ENCODE peak calls at places on chromosome 17, in eight cellular contexts. Q is hepatocyte, N is NCI-H1105 treated with DMSO at 0.1 percent for 48 hours, W is bronchial epithelial cell, H is NCI-H2171, O is HTR-8/SVneo, J is Kasumi-1, Y is fibroblast of the aortic adventitia. L is an unnamed sample.

GRCh38 chr17:56933151-56933745 is 19.4 kb upstream of the TRIM25 start:
- DNase-seq in Q (no peak), N (no peak), W (no peak), H (no peak), O (no peak), J (no peak), Y (no peak), L (no peak)

GRCh38 chr17:35849469-35850348 is 19.0 kb downstream of the HEATR9 start:
- DNase-seq in Q (peak; percentile 82), N (peak; percentile 55), W (peak; percentile 59), H (peak; percentile 17), O (peak; percentile 62), J (peak; percentile 80), Y (peak; percentile 83), L (peak; percentile 10)

GRCh38 chr17:48639136-48639535 is 13.0 kb upstream of the HOXB9 start:
- DNase-seq in Q (no peak), N (no peak), W (no peak), H (no peak), O (no peak), J (no peak), Y (no peak), L (no peak)

GRCh38 chr17:77924757-77925336 is 33.7 kb upstream of the TNRC6C start:
- DNase-seq in Q (no peak), N (no peak), W (no peak), H (no peak), O (no peak), J (no peak), Y (peak; percentile 94), L (no peak)

GRCh38 chr17:29445844-29446243 is 55.7 kb downstream of the TAOK1 start:
- DNase-seq in Q (no peak), N (no peak), W (no peak), H (no peak), O (no peak), J (no peak), Y (no peak), L (no peak)

GRCh38 chr17:14482715-14483114 is 181.8 kb downstream of the HS3ST3B1 start:
- DNase-seq in Q (no peak), N (no peak), W (no peak), H (no peak), O (no peak), J (no peak), Y (no peak), L (no peak)

GRCh38 chr17:83054518-83055125 is 24.8 kb upstream of the METRNL start:
- DNase-seq in Q (no peak), N (no peak), W (no peak), H (no peak), O (no peak), J (no peak), Y (no peak), L (no peak)

GRCh38 chr17:12575641-12576040 is 90.0 kb upstream of the MYOCD start:
- DNase-seq in Q (no peak), N (no peak), W (no peak), H (no peak), O (no peak), J (no peak), Y (no peak), L (no peak)

GRCh38 chr17:73492802-73493139 is 151.5 kb downstream of the SDK2 start:
- DNase-seq in Q (no peak), N (peak; percentile 84), W (no peak), H (peak; percentile 73), O (no peak), J (no peak), Y (no peak), L (no peak)

GRCh38 chr17:69809331-69809730 is 265.7 kb upstream of the KCNJ16 start:
- DNase-seq in Q (no peak), N (no peak), W (peak; percentile 98), H (no peak), O (no peak), J (no peak), Y (no peak), L (no peak)

GRCh38 chr17:29933379-29933778 is 3.4 kb upstream of the SSH2 start:
- DNase-seq in Q (peak; percentile 23), N (peak; percentile 13), W (peak; percentile 32), H (no peak), O (no peak), J (peak; percentile 9), Y (peak; percentile 63), L (no peak)

GRCh38 chr17:18363021-18363941 is at the start of gene SHMT1:
- DNase-seq in Q (peak; percentile 96), N (peak; percentile 97), W (peak; percentile 81), H (peak; percentile 90), O (peak; percentile 99), J (peak; percentile 64), Y (peak; percentile 80), L (peak; percentile 12)

GRCh38 chr17:410674-411401 is 58.2 kb upstream of the RPH3AL start:
- DNase-seq in Q (peak; percentile 36), N (no peak), W (no peak), H (no peak), O (no peak), J (no peak), Y (peak; percentile 28), L (no peak)

GRCh38 chr17:46072998-46073397 is 73.9 kb downstream of the STH start:
- DNase-seq in Q (no peak), N (no peak), W (no peak), H (no peak), O (peak; percentile 80), J (no peak), Y (peak; percentile 74), L (peak; percentile 44)

GRCh38 chr17:42233994-42234393 is 39.7 kb upstream of the GHDC start:
- DNase-seq in Q (no peak), N (no peak), W (no peak), H (no peak), O (no peak), J (no peak), Y (peak; percentile 9), L (no peak)

GRCh38 chr17:77214743-77215142 is 74.0 kb downstream of the SEC14L1 start:
- DNase-seq in Q (peak; percentile 49), N (no peak), W (peak; percentile 31), H (no peak), O (peak; percentile 56), J (peak; percentile 74), Y (peak; percentile 34), L (no peak)

GRCh38 chr17:41687828-41688640 is 651 bp upstream of the EIF1 start:
- DNase-seq in Q (peak; percentile 69), N (peak; percentile 52), W (peak; percentile 61), H (peak; percentile 46), O (peak; percentile 64), J (peak; percentile 73), Y (peak; percentile 43), L (no peak)

GRCh38 chr17:58120195-58120822 is 27.9 kb upstream of the OR4D1 start:
- DNase-seq in Q (peak; percentile 83), N (no peak), W (peak; percentile 58), H (no peak), O (peak; percentile 65), J (peak; percentile 57), Y (peak; percentile 72), L (no peak)

GRCh38 chr17:63984206-63984605 is 11.5 kb upstream of the SCN4A start:
- DNase-seq in Q (no peak), N (no peak), W (no peak), H (no peak), O (no peak), J (peak; percentile 49), Y (peak; percentile 80), L (peak; percentile 12)

GRCh38 chr17:43587647-43588046 is 41.5 kb upstream of the ETV4 start:
- DNase-seq in Q (no peak), N (no peak), W (no peak), H (no peak), O (no peak), J (no peak), Y (no peak), L (no peak)

GRCh38 chr17:8506145-8506544 is 70.5 kb downstream of the NDEL1 start:
- DNase-seq in Q (no peak), N (no peak), W (no peak), H (no peak), O (no peak), J (no peak), Y (no peak), L (no peak)

GRCh38 chr17:50909765-50910661 is 43.9 kb upstream of the TOB1 start:
- DNase-seq in Q (no peak), N (no peak), W (no peak), H (no peak), O (no peak), J (peak; percentile 53), Y (no peak), L (no peak)